ENCODE peak calls at places on chromosomes 5 and 9, in ten cellular contexts. B, X, L, D, K, G, Q, E, W and J are unnamed samples.

GRCh38 chr9:76873056-76873792 is 32.7 kb downstream of the PRUNE2 start:
- DNase-seq in L (no peak), E (no peak), K (no peak), B (no peak), W (no peak), G (peak; percentile 83), D (no peak), X (no peak), Q (peak; percentile 70), J (no peak)

GRCh38 chr5:78751872-78752271 is 103.3 kb upstream of the LHFPL2 start:
- DNase-seq in K (no peak), G (no peak), B (no peak), X (no peak), Q (no peak), D (no peak), W (no peak), E (no peak), L (no peak), J (no peak)

GRCh38 chr5:56616454-56617160 is 198.7 kb upstream of the MAP3K1 start:
- DNase-seq in L (no peak), B (peak; percentile 82), E (no peak), Q (no peak), X (no peak), G (no peak), D (no peak), K (peak; percentile 32), W (no peak), J (no peak)

GRCh38 chr5:115033861-115034260 is 135.8 kb downstream of the TRIM36 start:
- DNase-seq in K (no peak), D (no peak), E (no peak), L (no peak), W (no peak), Q (no peak), B (no peak), G (peak; percentile 68), X (no peak), J (no peak)

GRCh38 chr9:18568969-18569368 is 95.0 kb downstream of the ADAMTSL1 start:
- DNase-seq in D (peak; percentile 48), Q (no peak), G (peak; percentile 11), W (no peak), X (no peak), L (no peak), E (no peak), K (no peak), B (no peak), J (no peak)

GRCh38 chr9:114097613-114098020 is 1.5 kb downstream of the KIF12 start:
- DNase-seq in D (peak; percentile 56), E (no peak), G (no peak), L (peak; percentile 63), K (no peak), Q (no peak), B (no peak), X (no peak), W (peak; percentile 50), J (peak; percentile 72)

GRCh38 chr9:124377985-124378384 is 37.3 kb downstream of the PSMB7 start:
- DNase-seq in Q (no peak), X (no peak), E (no peak), K (no peak), B (no peak), D (no peak), W (no peak), G (no peak), L (no peak), J (no peak)

GRCh38 chr5:9544502-9545300 is 1.2 kb downstream of the SEMA5A start:
- DNase-seq in W (peak; percentile 86), G (peak; percentile 93), B (peak; percentile 86), K (peak; percentile 79), D (peak; percentile 85), Q (peak; percentile 92), X (no peak), L (peak; percentile 82), E (peak; percentile 81), J (peak; percentile 89)

GRCh38 chr5:96961053-96961452 is 25.2 kb downstream of the LNPEP start:
- DNase-seq in G (no peak), D (no peak), Q (no peak), X (no peak), B (no peak), W (no peak), K (no peak), E (no peak), L (no peak), J (no peak)

GRCh38 chr5:108212775-108213346 is 169.0 kb downstream of the FBXL17 start:
- DNase-seq in D (no peak), K (no peak), G (peak; percentile 54), E (peak; percentile 31), W (no peak), Q (no peak), X (no peak), B (no peak), L (no peak), J (no peak)

GRCh38 chr9:32551491-32552049 is 557 bp upstream of the SMIM27 start:
- DNase-seq in X (peak; percentile 7), W (peak; percentile 83), E (peak; percentile 36), D (peak; percentile 32), B (peak; percentile 22), G (peak; percentile 36), L (no peak), Q (peak; percentile 70), K (peak; percentile 32), J (peak; percentile 47)

GRCh38 chr5:138351056-138351455 is 1.4 kb upstream of the KDM3B start:
- DNase-seq in D (no peak), E (no peak), L (no peak), G (no peak), X (no peak), Q (no peak), K (no peak), B (no peak), W (no peak), J (no peak)

GRCh38 chr9:129445794-129446306 is 175.1 kb downstream of the C9orf50 start:
- DNase-seq in X (no peak), B (no peak), Q (no peak), L (no peak), D (no peak), G (no peak), K (no peak), W (no peak), E (no peak), J (no peak)

GRCh38 chr5:124001216-124001615 is 489.2 kb downstream of the CSNK1G3 start:
- DNase-seq in G (peak; percentile 1), B (no peak), E (no peak), K (no peak), D (no peak), W (no peak), Q (no peak), L (no peak), X (no peak), J (no peak)

GRCh38 chr9:8400378-8400777 is 600.8 kb upstream of the DMAC1 start:
- DNase-seq in B (no peak), D (no peak), E (no peak), L (no peak), G (no peak), K (no peak), Q (no peak), W (no peak), X (no peak), J (no peak)

DNA sequence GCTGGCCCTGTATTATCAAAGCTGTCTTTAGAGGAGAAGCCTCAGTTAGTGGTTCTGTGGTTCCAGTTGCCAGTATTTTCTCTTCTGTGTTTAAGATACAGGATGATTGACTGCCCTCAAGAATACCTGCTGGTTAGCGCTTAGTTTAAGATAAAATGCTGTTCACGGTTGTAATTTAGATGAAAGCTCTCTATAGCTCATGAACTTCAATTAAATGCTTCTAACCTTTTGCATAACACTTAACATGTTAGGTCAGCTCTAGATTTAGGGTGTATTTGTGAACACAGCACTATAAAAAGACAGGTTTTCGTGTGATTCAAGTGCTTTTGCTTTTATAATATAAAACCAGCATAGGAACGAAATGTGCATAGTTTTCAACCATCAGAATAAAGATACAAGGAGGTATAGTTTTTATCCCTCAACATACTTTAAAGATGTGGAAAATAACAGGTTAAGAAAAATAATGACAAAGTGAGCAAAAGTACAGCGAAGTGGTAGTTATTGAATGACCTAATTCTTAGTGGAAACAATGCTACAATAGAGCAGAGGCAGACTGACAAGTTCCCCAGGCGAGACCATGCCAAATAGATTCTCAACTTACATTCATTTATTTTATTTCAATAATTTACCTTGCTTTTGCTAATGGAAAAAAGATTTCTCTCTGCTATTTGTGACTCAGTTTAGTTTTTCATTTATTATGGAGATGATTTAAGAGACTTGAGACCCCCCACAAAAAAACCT is 602.6 kb upstream of the DMAC1 start:
- DNase-seq in K (no peak), B (no peak), L (no peak), Q (no peak), D (no peak), W (no peak), E (no peak), G (no peak), X (no peak), J (no peak)
- TF ChIP-seq POLR2AphosphoS5 in K (no peak), B (no peak), L (no peak), Q (no peak), D (no peak), W (no peak), E (no peak), G (no peak), X (no peak), J (no peak)

DNA sequence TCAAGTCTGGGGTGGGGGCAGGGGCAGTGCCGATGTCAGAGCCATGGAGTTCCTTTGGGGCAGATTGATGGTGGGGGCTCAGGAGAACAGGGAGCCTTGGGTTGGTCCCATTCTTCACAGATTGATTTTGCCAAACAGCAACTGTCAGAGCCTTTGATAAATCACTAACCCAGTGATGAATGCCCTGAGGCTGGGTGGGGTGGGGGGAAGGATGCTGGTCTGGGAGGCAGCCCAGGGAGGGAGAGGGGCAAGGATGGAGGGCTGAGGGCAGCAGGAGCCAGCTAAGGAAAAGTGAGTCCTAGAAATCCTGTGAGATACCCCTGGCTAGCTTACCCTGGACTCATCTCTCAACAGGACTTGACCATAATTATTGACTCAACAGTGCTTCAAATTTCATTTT is 60.1 kb upstream of the ARAP3 start:
- DNase-seq in W (no peak), G (no peak), E (no peak), B (no peak), X (no peak), D (no peak), Q (no peak), K (no peak), L (no peak), J (no peak)
- H3K27ac ChIP-seq in W (no peak overlapping the region), G (no peak overlapping the region), E (no peak overlapping the region), B (no peak overlapping the region), X (no peak overlapping the region), D (no peak overlapping the region), Q (no peak overlapping the region), K (no peak overlapping the region), L (no peak overlapping the region), J (no peak overlapping the region)

GRCh38 chr9:134340475-134341186 is 14.4 kb downstream of the RXRA start:
- DNase-seq in L (no peak), B (no peak), D (no peak), E (peak; percentile 63), G (no peak), X (no peak), K (no peak), Q (no peak), W (no peak), J (no peak)
- H3K4me1 ChIP-seq in L (peaks cover 94% of the 10 kb centered on the region), B (peaks cover 30% of the 10 kb centered on the region), D (peaks cover 77% of the 10 kb centered on the region), E (peaks cover 94% of the 10 kb centered on the region), G (no peaks in the 10 kb centered on the region), X (no peaks in the 10 kb centered on the region), K (peaks cover 19% of the 10 kb centered on the region), Q (peaks cover 100% of the 10 kb centered on the region), W (peaks cover 83% of the 10 kb centered on the region), J (peaks cover 66% of the 10 kb centered on the region)

DNA sequence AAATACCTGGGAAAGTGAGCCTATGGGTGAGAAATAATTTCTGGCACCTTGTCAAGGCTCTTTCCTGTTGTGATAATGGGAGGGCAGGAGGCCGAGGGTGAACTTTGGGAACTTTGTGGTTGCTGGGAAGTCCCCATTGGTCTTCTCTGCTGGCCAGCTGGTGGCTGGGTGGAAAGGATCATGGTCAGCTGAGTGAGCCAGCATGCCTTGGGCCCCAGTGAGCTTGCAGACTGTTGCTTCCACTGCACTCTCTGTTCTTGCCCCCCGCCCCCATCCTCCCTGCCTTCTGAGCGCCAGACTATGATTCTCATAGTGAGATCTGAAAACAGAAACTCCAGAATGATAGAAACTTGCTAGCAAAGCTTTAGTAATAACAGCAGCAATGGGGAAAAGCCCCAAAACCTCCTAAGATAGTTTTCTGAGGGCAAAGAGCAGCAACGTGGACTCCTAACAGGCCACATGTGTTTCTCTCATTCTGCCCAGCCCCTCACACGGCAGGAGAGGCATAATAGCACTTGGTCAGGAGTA is 139.2 kb upstream of the SMARCA2 start:
- DNase-seq in W (peak; percentile 72), G (no peak), E (no peak), B (no peak), D (no peak), K (no peak), Q (no peak), L (no peak), X (no peak), J (peak; percentile 12)
- TF ChIP-seq POLR2AphosphoS5 in W (no peak), G (no peak), E (no peak), B (no peak), D (no peak), K (no peak), Q (no peak), L (no peak), X (no peak), J (no peak)